ENCODE peak calls at places on chromosomes 12 and 14, in six cellular contexts. T, F, P, Q, A and R are unnamed samples. For H3K9me2, the result is how much of the 10 kb centered on the place peaks cover.

GRCh38 chr12:58030566-58031279 is 89.4 kb downstream of the ATP23 start:
- DNase-seq in T (no peak), F (no peak), P (peak), Q (peak), A (no peak), R (no peak)

GRCh38 chr12:3456809-3457208 is 34.2 kb upstream of the PRMT8 start:
- DNase-seq in T (no peak), F (peak), P (no peak), Q (no peak), A (no peak), R (no peak)

GRCh38 chr12:113088971-113089756 is 32.6 kb downstream of the DTX1 start:
- DNase-seq in T (no peak), F (no peak), P (no peak), Q (no peak), A (no peak), R (no peak)

GRCh38 chr12:62484234-62484633 is 17.6 kb downstream of the MON2 start:
- DNase-seq in T (no peak), F (no peak), P (peak), Q (peak), A (no peak), R (no peak)

GRCh38 chr12:21695896-21696295 is 38.3 kb upstream of the LDHB start:
- DNase-seq in T (no peak), F (no peak), P (peak), Q (no peak), A (no peak), R (no peak)

GRCh38 chr14:99125616-99126431 is 146.2 kb downstream of the BCL11B start:
- DNase-seq in T (no peak), F (no peak), P (no peak), Q (no peak), A (no peak), R (no peak)

GRCh38 chr12:111304642-111305071 is 64.2 kb downstream of the PHETA1 start:
- DNase-seq in T (peak), F (peak), P (no peak), Q (peak), A (peak), R (no peak)

GRCh38 chr14:75454963-75455546 is 27.2 kb downstream of the JDP2 start:
- DNase-seq in T (no peak), F (no peak), P (peak), Q (peak), A (no peak), R (peak)

GRCh38 chr12:31326689-31327659 is 1.0 kb upstream of the SINHCAF start:
- DNase-seq in T (no peak), F (no peak), P (peak), Q (no peak), A (no peak), R (no peak)

GRCh38 chr14:37093364-37093763 is 79.0 kb downstream of the SLC25A21 start:
- DNase-seq in T (no peak), F (no peak), P (no peak), Q (no peak), A (no peak), R (no peak)

GRCh38 chr12:69534389-69534822 is 50.9 kb upstream of the CCT2 start:
- DNase-seq in T (peak), F (peak), P (peak), Q (peak), A (no peak), R (peak)

GRCh38 chr14:100072783-100073346 is 7.6 kb downstream of the EVL start:
- DNase-seq in T (peak), F (peak), P (no peak), Q (peak), A (peak), R (no peak)

GRCh38 chr14:103696027-103696402 is 19.2 kb downstream of the XRCC3 start:
- DNase-seq in T (no peak), F (no peak), P (no peak), Q (no peak), A (peak), R (no peak)

GRCh38 chr12:128073937-128074336 is 193.0 kb upstream of the TMEM132C start:
- DNase-seq in T (no peak), F (no peak), P (no peak), Q (no peak), A (no peak), R (no peak)

GRCh38 chr14:51394804-51395203 is 154.8 kb downstream of the TMX1 start:
- DNase-seq in T (no peak), F (no peak), P (no peak), Q (peak), A (no peak), R (no peak)

GRCh38 chr14:51398898-51399297 is 158.9 kb downstream of the TMX1 start:
- DNase-seq in T (no peak), F (no peak), P (peak), Q (peak), A (no peak), R (no peak)

GRCh38 chr14:51395361-51395849 is 155.4 kb downstream of the TMX1 start:
- DNase-seq in T (no peak), F (peak), P (peak), Q (peak), A (no peak), R (peak)

GRCh38 chr14:51396222-51396815 is 156.3 kb downstream of the TMX1 start:
- DNase-seq in T (no peak), F (no peak), P (peak), Q (peak), A (no peak), R (no peak)

GRCh38 chr14:51394391-51394790 is 154.3 kb downstream of the TMX1 start:
- DNase-seq in T (no peak), F (no peak), P (peak), Q (no peak), A (no peak), R (no peak)
- H3K9me2 ChIP-seq in T (under half), F (under half), P (under half), Q (under half), A (under half), R (under half)

DNA sequence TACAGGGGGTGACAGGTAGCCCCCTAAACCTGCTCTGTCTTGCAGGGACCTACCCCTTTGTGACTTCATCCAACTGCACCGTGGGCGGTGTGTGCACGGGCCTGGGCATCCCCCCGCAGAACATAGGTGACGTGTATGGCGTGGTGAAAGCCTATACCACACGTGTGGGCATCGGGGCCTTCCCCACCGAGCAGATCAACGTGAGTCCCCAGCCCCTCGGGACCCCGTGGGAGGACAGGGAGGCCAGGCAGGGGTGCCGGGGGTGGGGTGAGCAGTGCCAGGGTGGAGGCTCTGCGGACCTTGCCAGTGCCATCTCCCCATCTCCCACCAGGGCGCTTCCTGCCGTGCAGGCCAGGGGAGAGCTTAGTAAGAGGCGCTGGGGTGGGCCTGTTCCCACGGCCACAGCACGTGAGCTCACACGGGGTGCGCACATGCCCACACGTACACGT is 11.1 kb upstream of the SIVA1 start:
- DNase-seq in T (no peak), F (no peak), P (no peak), Q (no peak), A (no peak), R (no peak)
- TF ChIP-seq EZH2phosphoT487 in T (no peak), F (no peak), P (no peak), Q (no peak), A (no peak), R (no peak)

GRCh38 chr12:126953365-126953889 is 1313.5 kb upstream of the TMEM132C start:
- DNase-seq in T (no peak), F (no peak), P (no peak), Q (no peak), A (no peak), R (no peak)

GRCh38 chr12:126950266-126950665 is 1316.7 kb upstream of the TMEM132C start:
- DNase-seq in T (no peak), F (peak), P (no peak), Q (no peak), A (peak), R (no peak)

GRCh38 chr12:126952106-126953007 is 1314.6 kb upstream of the TMEM132C start:
- DNase-seq in T (no peak), F (no peak), P (no peak), Q (no peak), A (peak), R (no peak)
- H3K9me2 ChIP-seq in T (under half), F (under half), P (under half), Q (under half), A (under half), R (under half)

GRCh38 chr12:75816892-75817291 is 214.7 kb downstream of the PHLDA1 start:
- DNase-seq in T (peak), F (no peak), P (peak), Q (peak), A (peak), R (no peak)

GRCh38 chr12:75815756-75816155 is 215.8 kb downstream of the PHLDA1 start:
- DNase-seq in T (no peak), F (no peak), P (peak), Q (no peak), A (no peak), R (no peak)

GRCh38 chr12:75820848-75821578 is 210.6 kb downstream of the PHLDA1 start:
- DNase-seq in T (no peak), F (no peak), P (peak), Q (peak), A (no peak), R (no peak)

GRCh38 chr12:75818863-75819262 is 212.7 kb downstream of the PHLDA1 start:
- DNase-seq in T (no peak), F (no peak), P (peak), Q (no peak), A (no peak), R (no peak)

DNA sequence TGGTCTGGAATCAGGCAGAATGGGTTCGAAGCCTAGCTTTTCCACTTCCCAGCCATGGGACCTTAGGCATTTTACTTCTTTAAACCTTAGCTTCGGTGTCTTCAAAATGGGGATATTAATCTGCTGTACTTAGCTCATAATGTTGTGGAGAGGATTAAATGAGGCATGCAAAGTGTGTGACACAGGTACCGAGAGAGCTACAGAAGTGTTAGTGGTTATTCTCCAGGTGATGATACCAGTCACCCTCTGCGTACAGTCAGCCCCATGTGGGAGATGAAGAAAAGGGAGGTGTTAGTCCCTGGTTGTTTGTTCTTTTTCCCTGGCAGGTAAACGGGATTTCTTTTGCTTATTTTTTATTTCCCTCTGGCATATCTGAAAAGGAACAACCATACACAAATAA is 212.1 kb downstream of the PHLDA1 start:
- DNase-seq in T (no peak), F (no peak), P (no peak), Q (no peak), A (no peak), R (no peak)
- TF ChIP-seq EZH2phosphoT487 in T (no peak), F (no peak), P (no peak), Q (no peak), A (no peak), R (no peak)

GRCh38 chr14:22630486-22630885 is 13.7 kb downstream of the OR6J1 start:
- DNase-seq in T (no peak), F (no peak), P (peak), Q (no peak), A (no peak), R (no peak)

GRCh38 chr14:22626590-22626989 is 17.6 kb downstream of the OR6J1 start:
- DNase-seq in T (no peak), F (peak), P (no peak), Q (no peak), A (no peak), R (no peak)

GRCh38 chr14:22627506-22628263 is 16.5 kb downstream of the OR6J1 start:
- DNase-seq in T (no peak), F (peak), P (no peak), Q (no peak), A (no peak), R (no peak)

GRCh38 chr14:22629357-22629756 is 14.8 kb downstream of the OR6J1 start:
- DNase-seq in T (no peak), F (no peak), P (no peak), Q (no peak), A (no peak), R (no peak)

GRCh38 chr14:22630066-22630465 is 14.1 kb downstream of the OR6J1 start:
- DNase-seq in T (no peak), F (no peak), P (no peak), Q (no peak), A (no peak), R (no peak)
- H3K9me2 ChIP-seq in T (under half), F (under half), P (under half), Q (under half), A (under half), R (under half)

DNA sequence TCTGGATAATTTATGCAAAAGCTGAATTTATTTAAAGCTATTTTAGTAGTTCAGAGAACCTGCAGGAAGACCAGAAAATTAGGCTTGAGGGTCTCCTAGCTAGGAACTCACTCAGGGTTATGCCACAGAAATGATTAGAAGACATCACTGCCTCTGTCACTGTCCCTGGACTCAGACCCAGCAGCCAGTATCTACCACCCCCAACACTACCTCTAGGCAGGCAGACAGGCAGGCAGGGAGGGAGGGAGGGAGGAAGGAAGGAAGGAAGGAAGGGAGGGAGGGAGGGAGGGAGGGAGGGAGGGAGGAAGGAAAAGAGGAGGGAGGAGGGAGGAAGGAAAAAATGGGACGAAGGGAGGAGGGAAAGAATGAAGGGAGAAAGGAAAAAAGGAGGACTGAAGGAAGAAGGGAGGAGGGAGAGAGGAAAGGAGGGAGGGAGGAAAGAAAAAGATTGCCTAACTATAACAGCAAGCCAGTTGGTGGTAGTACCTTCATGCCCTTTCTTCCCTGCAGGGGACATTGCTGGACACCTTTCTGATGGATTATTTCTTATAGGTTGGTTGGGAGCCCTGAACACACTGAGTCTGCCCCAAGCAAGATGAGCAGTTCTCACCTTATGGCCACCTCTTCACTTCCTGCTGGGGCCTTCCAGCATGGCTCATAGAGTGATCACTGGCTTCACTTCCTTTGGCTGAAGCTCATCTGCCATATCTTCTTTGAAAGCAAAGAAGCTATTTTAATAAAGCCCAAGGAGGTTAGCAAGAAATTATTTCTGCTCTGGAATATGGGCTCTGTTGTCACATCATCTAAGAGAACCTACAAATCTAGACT is 49.7 kb downstream of the KICS2 start:
- DNase-seq in T (no peak), F (no peak), P (peak), Q (peak), A (no peak), R (no peak)
- TF ChIP-seq EZH2phosphoT487 in T (no peak), F (no peak), P (no peak), Q (no peak), A (no peak), R (no peak)